ENCODE peak calls at places on chromosomes 2 and 18, in five cellular contexts. One of them, this sample, is unnamed. For H3K4me1, the result is how much of the 10 kb centered on the place peaks cover.

GRCh38 chr18:13379930-13380665 is 161.5 kb downstream of the LDLRAD4 start:
- DNase-seq in heart right ventricle: peak
- DNase-seq in effector memory CD4-positive, alpha-beta T cell: no peak
- DNase-seq in transverse colon: no peak
- DNase-seq in lower lobe of right lung: no peak
- DNase-seq in this sample: no peak

GRCh38 chr2:74181739-74182138 is 3.1 kb upstream of the MOB1A start:
- DNase-seq in effector memory CD4-positive, alpha-beta T cell: no peak
- DNase-seq in lower lobe of right lung: peak
- DNase-seq in transverse colon: peak
- DNase-seq in heart right ventricle: no peak
- DNase-seq in this sample: no peak

GRCh38 chr2:229489016-229489415 is 217.9 kb upstream of the PID1 start:
- DNase-seq in lower lobe of right lung: no peak
- DNase-seq in transverse colon: no peak
- DNase-seq in heart right ventricle: no peak
- DNase-seq in effector memory CD4-positive, alpha-beta T cell: no peak
- DNase-seq in this sample: no peak

GRCh38 chr18:37297106-37297505 is 268.5 kb downstream of the CELF4 start:
- DNase-seq in transverse colon: no peak
- DNase-seq in lower lobe of right lung: no peak
- DNase-seq in effector memory CD4-positive, alpha-beta T cell: no peak
- DNase-seq in heart right ventricle: no peak
- DNase-seq in this sample: no peak

GRCh38 chr2:187842978-187843847 is 289.0 kb upstream of the TFPI start:
- DNase-seq in heart right ventricle: no peak
- DNase-seq in effector memory CD4-positive, alpha-beta T cell: no peak
- DNase-seq in transverse colon: no peak
- DNase-seq in lower lobe of right lung: no peak
- DNase-seq in this sample: no peak

GRCh38 chr2:33616873-33617272 is 17.8 kb upstream of the FAM98A start:
- DNase-seq in transverse colon: no peak
- DNase-seq in effector memory CD4-positive, alpha-beta T cell: no peak
- DNase-seq in heart right ventricle: no peak
- DNase-seq in lower lobe of right lung: no peak
- DNase-seq in this sample: no peak

GRCh38 chr2:83696838-83697237 is 762.2 kb downstream of the SUCLG1 start:
- DNase-seq in lower lobe of right lung: no peak
- DNase-seq in transverse colon: no peak
- DNase-seq in heart right ventricle: no peak
- DNase-seq in effector memory CD4-positive, alpha-beta T cell: no peak
- DNase-seq in this sample: no peak

GRCh38 chr2:37795456-37795855 is 124.0 kb upstream of the CDC42EP3 start:
- DNase-seq in heart right ventricle: no peak
- DNase-seq in effector memory CD4-positive, alpha-beta T cell: no peak
- DNase-seq in transverse colon: no peak
- DNase-seq in lower lobe of right lung: no peak
- DNase-seq in this sample: no peak

GRCh38 chr2:8671176-8671575 is 10.7 kb upstream of the ID2 start:
- DNase-seq in effector memory CD4-positive, alpha-beta T cell: no peak
- DNase-seq in lower lobe of right lung: peak
- DNase-seq in heart right ventricle: no peak
- DNase-seq in transverse colon: no peak
- DNase-seq in this sample: no peak

GRCh38 chr2:150535176-150535575 is 47.7 kb upstream of the RND3 start:
- DNase-seq in heart right ventricle: no peak
- DNase-seq in transverse colon: no peak
- DNase-seq in effector memory CD4-positive, alpha-beta T cell: no peak
- DNase-seq in lower lobe of right lung: no peak
- DNase-seq in this sample: no peak
- H3K4me1 ChIP-seq in heart right ventricle: under half
- H3K4me1 ChIP-seq in transverse colon: under half
- H3K4me1 ChIP-seq in effector memory CD4-positive, alpha-beta T cell: under half
- H3K4me1 ChIP-seq in lower lobe of right lung: under half
- H3K4me1 ChIP-seq in this sample: under half

GRCh38 chr2:42914314-42914713 is 121.9 kb upstream of the HAAO start:
- DNase-seq in heart right ventricle: no peak
- DNase-seq in lower lobe of right lung: no peak
- DNase-seq in effector memory CD4-positive, alpha-beta T cell: no peak
- DNase-seq in transverse colon: peak
- DNase-seq in this sample: no peak

GRCh38 chr2:42913280-42913878 is 121.0 kb upstream of the HAAO start:
- DNase-seq in transverse colon: no peak
- DNase-seq in effector memory CD4-positive, alpha-beta T cell: no peak
- DNase-seq in heart right ventricle: no peak
- DNase-seq in lower lobe of right lung: no peak
- DNase-seq in this sample: no peak

GRCh38 chr2:42917374-42918017 is 125.1 kb upstream of the HAAO start:
- DNase-seq in transverse colon: peak
- DNase-seq in heart right ventricle: peak
- DNase-seq in lower lobe of right lung: no peak
- DNase-seq in effector memory CD4-positive, alpha-beta T cell: no peak
- DNase-seq in this sample: no peak

GRCh38 chr2:42916394-42916793 is 124.0 kb upstream of the HAAO start:
- DNase-seq in effector memory CD4-positive, alpha-beta T cell: no peak
- DNase-seq in lower lobe of right lung: no peak
- DNase-seq in heart right ventricle: no peak
- DNase-seq in transverse colon: no peak
- DNase-seq in this sample: no peak

DNA sequence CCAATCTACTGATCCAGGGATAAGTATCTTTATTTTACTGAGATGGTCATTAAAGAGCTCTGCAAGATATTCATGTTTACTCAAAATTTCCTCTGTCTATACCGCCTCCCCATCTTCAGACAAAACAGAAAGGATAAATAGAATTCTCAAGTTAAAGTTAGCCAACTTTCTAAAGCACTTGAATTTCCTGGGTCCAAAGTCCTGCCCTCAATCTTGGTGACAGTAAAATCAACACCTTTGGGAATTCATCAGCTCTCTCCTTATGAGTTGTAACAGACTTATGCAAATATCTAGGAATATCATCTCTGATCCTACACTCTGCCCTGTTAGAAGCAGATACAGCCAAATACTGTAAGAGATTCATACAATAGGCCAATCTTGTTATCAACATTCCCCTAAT is 122.5 kb upstream of the HAAO start:
- DNase-seq in transverse colon: no peak
- DNase-seq in effector memory CD4-positive, alpha-beta T cell: no peak
- DNase-seq in heart right ventricle: no peak
- DNase-seq in lower lobe of right lung: no peak
- DNase-seq in this sample: no peak
- H3K27ac ChIP-seq in transverse colon: peak
- H3K27ac ChIP-seq in effector memory CD4-positive, alpha-beta T cell: no peak
- H3K27ac ChIP-seq in heart right ventricle: no peak
- H3K27ac ChIP-seq in lower lobe of right lung: no peak
- H3K27ac ChIP-seq in this sample: no peak

GRCh38 chr2:65297544-65297943 is 69.9 kb downstream of the ACTR2 start:
- DNase-seq in effector memory CD4-positive, alpha-beta T cell: no peak
- DNase-seq in transverse colon: no peak
- DNase-seq in heart right ventricle: no peak
- DNase-seq in lower lobe of right lung: no peak
- DNase-seq in this sample: no peak

GRCh38 chr2:65300134-65300771 is 72.6 kb downstream of the ACTR2 start:
- DNase-seq in transverse colon: peak
- DNase-seq in heart right ventricle: peak
- DNase-seq in effector memory CD4-positive, alpha-beta T cell: no peak
- DNase-seq in lower lobe of right lung: peak
- DNase-seq in this sample: no peak

GRCh38 chr2:65300772-65301711 is 73.4 kb downstream of the ACTR2 start:
- DNase-seq in transverse colon: peak
- DNase-seq in effector memory CD4-positive, alpha-beta T cell: peak
- DNase-seq in lower lobe of right lung: peak
- DNase-seq in heart right ventricle: peak
- DNase-seq in this sample: peak

GRCh38 chr2:65298089-65298488 is 70.5 kb downstream of the ACTR2 start:
- DNase-seq in heart right ventricle: no peak
- DNase-seq in lower lobe of right lung: no peak
- DNase-seq in effector memory CD4-positive, alpha-beta T cell: no peak
- DNase-seq in transverse colon: no peak
- DNase-seq in this sample: no peak

DNA sequence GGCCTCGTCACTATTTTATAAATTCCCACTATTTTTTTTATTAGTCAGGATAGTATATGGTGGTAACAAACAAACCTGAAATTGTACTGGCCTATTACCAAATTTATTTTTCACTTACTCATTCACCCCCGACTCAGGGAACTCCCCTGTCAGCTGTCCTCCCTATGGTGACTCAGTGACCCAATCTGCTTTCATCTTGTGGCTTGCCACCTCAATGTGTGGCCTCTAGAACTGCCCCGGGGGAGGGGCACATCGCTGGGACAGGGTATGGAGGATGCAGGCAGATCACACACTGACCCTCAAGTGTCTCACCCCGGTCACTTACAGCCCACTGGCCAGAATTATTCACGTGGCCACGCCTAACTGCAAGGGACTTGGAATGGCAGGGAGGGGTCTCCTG is 71.6 kb downstream of the ACTR2 start:
- DNase-seq in lower lobe of right lung: no peak
- DNase-seq in effector memory CD4-positive, alpha-beta T cell: no peak
- DNase-seq in transverse colon: no peak
- DNase-seq in heart right ventricle: no peak
- DNase-seq in this sample: peak
- H3K4me1 ChIP-seq in lower lobe of right lung: under half
- H3K4me1 ChIP-seq in effector memory CD4-positive, alpha-beta T cell: under half
- H3K4me1 ChIP-seq in transverse colon: under half
- H3K4me1 ChIP-seq in heart right ventricle: under half
- H3K4me1 ChIP-seq in this sample: under half

GRCh38 chr2:233802132-233802815 is 24.1 kb downstream of the MROH2A start:
- DNase-seq in heart right ventricle: no peak
- DNase-seq in lower lobe of right lung: no peak
- DNase-seq in transverse colon: no peak
- DNase-seq in effector memory CD4-positive, alpha-beta T cell: no peak
- DNase-seq in this sample: no peak

GRCh38 chr2:233803292-233803911 is 25.3 kb downstream of the MROH2A start:
- DNase-seq in lower lobe of right lung: no peak
- DNase-seq in transverse colon: no peak
- DNase-seq in heart right ventricle: no peak
- DNase-seq in effector memory CD4-positive, alpha-beta T cell: no peak
- DNase-seq in this sample: peak

GRCh38 chr2:233807215-233807865 is 29.2 kb downstream of the MROH2A start:
- DNase-seq in transverse colon: no peak
- DNase-seq in heart right ventricle: no peak
- DNase-seq in lower lobe of right lung: peak
- DNase-seq in effector memory CD4-positive, alpha-beta T cell: no peak
- DNase-seq in this sample: no peak

GRCh38 chr2:233801357-233802131 is 23.4 kb downstream of the MROH2A start:
- DNase-seq in lower lobe of right lung: no peak
- DNase-seq in transverse colon: no peak
- DNase-seq in heart right ventricle: no peak
- DNase-seq in effector memory CD4-positive, alpha-beta T cell: no peak
- DNase-seq in this sample: no peak

GRCh38 chr2:233803994-233804393 is 25.9 kb downstream of the MROH2A start:
- DNase-seq in transverse colon: no peak
- DNase-seq in lower lobe of right lung: peak
- DNase-seq in heart right ventricle: no peak
- DNase-seq in effector memory CD4-positive, alpha-beta T cell: no peak
- DNase-seq in this sample: no peak
- H3K27ac ChIP-seq in transverse colon: no peak
- H3K27ac ChIP-seq in lower lobe of right lung: no peak
- H3K27ac ChIP-seq in heart right ventricle: no peak
- H3K27ac ChIP-seq in effector memory CD4-positive, alpha-beta T cell: no peak
- H3K27ac ChIP-seq in this sample: no peak

GRCh38 chr2:100194951-100195350 is 52.6 kb upstream of the AFF3 start:
- DNase-seq in heart right ventricle: no peak
- DNase-seq in lower lobe of right lung: no peak
- DNase-seq in effector memory CD4-positive, alpha-beta T cell: no peak
- DNase-seq in transverse colon: no peak
- DNase-seq in this sample: no peak
- H3K4me1 ChIP-seq in heart right ventricle: under half
- H3K4me1 ChIP-seq in lower lobe of right lung: half or more
- H3K4me1 ChIP-seq in effector memory CD4-positive, alpha-beta T cell: under half
- H3K4me1 ChIP-seq in transverse colon: under half
- H3K4me1 ChIP-seq in this sample: under half

This sample was measured in CD8-positive, alpha-beta memory T cell.